ENCODE peak calls at places on chromosomes 6 and 20, in four cellular contexts. Q is HEK293T, B is GM12878, F is K562. U is an unnamed sample.

GRCh38 chr20:49539481-49540231 is 28.3 kb downstream of the PTGIS start:
- DNase-seq in Q (no peak), B (no peak), F (no peak), U (no peak)

GRCh38 chr6:11143394-11144371 is 32.2 kb upstream of the ERVFRD-1 start:
- DNase-seq in Q (no peak), B (no peak), F (peak), U (peak)

GRCh38 chr20:44544178-44544719 is 22.4 kb upstream of the SERINC3 start:
- DNase-seq in Q (no peak), B (no peak), F (peak), U (no peak)

GRCh38 chr6:110188791-110189190 is 8.6 kb downstream of the CDC40 start:
- DNase-seq in Q (no peak), B (no peak), F (no peak), U (no peak)

GRCh38 chr6:35080821-35081425 is 60.2 kb downstream of the TCP11 start:
- DNase-seq in Q (no peak), B (no peak), F (no peak), U (no peak)

GRCh38 chr6:110561708-110562107 is 85.3 kb upstream of the SLC22A16 start:
- DNase-seq in Q (no peak), B (no peak), F (no peak), U (no peak)

GRCh38 chr6:20542927-20543602 is 8.8 kb downstream of the CDKAL1 start:
- DNase-seq in Q (no peak), B (peak), F (no peak), U (peak)

GRCh38 chr6:157912326-157912725 is 69.3 kb upstream of the SYNJ2 start:
- DNase-seq in Q (no peak), B (no peak), F (no peak), U (no peak)

GRCh38 chr6:30325873-30326445 is 768 bp upstream of the TRIM39 start:
- DNase-seq in Q (peak), B (peak), F (no peak), U (no peak)

GRCh38 chr20:10524034-10524476 is 89.0 kb downstream of the SLX4IP start:
- DNase-seq in Q (no peak), B (no peak), F (no peak), U (no peak)

GRCh38 chr6:15322781-15323536 is 77.1 kb downstream of the JARID2 start:
- DNase-seq in Q (no peak), B (no peak), F (no peak), U (no peak)

GRCh38 chr20:38804682-38805501 is 605 bp upstream of the PPP1R16B start:
- DNase-seq in Q (no peak), B (peak), F (peak), U (no peak)

GRCh38 chr6:158837684-158838625 is 18.8 kb upstream of the EZR start:
- DNase-seq in Q (no peak), B (no peak), F (no peak), U (no peak)

GRCh38 chr6:17703256-17703694 is 3.5 kb downstream of the NUP153 start:
- DNase-seq in Q (no peak), B (no peak), F (peak), U (peak)

GRCh38 chr20:61306935-61307475 is 54.9 kb downstream of the CDH4 start:
- DNase-seq in Q (no peak), B (no peak), F (no peak), U (no peak)

GRCh38 chr20:3802524-3803239 is 6.6 kb downstream of the CDC25B start:
- DNase-seq in Q (no peak), B (no peak), F (no peak), U (no peak)

GRCh38 chr6:149031545-149032317 is 284.9 kb downstream of the UST start:
- DNase-seq in Q (no peak), B (no peak), F (no peak), U (peak)

GRCh38 chr6:33761922-33762629 is 15.4 kb upstream of the IP6K3 start:
- DNase-seq in Q (peak), B (no peak), F (peak), U (peak)

GRCh38 chr6:148203281-148203925 is 139.2 kb upstream of the SASH1 start:
- DNase-seq in Q (no peak), B (no peak), F (no peak), U (no peak)

GRCh38 chr6:17886891-17887290 is 100.5 kb downstream of the KIF13A start:
- DNase-seq in Q (no peak), B (no peak), F (no peak), U (no peak)

GRCh38 chr6:143158113-143158581 is 97.5 kb downstream of the AIG1 start:
- DNase-seq in Q (no peak), B (no peak), F (no peak), U (no peak)

GRCh38 chr6:11021003-11021402 is 23.1 kb downstream of the ELOVL2 start:
- DNase-seq in Q (no peak), B (no peak), F (no peak), U (no peak)

GRCh38 chr20:33125983-33126382 is 42.0 kb upstream of the BPIFA2 start:
- DNase-seq in Q (no peak), B (no peak), F (no peak), U (peak)
- TF ChIP-seq TARDBP in Q (no peak), B (no peak), F (no peak), U (no peak)

GRCh38 chr6:3701631-3702030 is 49.9 kb downstream of the PXDC1 start:
- DNase-seq in Q (no peak), B (no peak), F (no peak), U (no peak)
- TF ChIP-seq TARDBP in Q (no peak), B (no peak), F (no peak), U (no peak)

DNA sequence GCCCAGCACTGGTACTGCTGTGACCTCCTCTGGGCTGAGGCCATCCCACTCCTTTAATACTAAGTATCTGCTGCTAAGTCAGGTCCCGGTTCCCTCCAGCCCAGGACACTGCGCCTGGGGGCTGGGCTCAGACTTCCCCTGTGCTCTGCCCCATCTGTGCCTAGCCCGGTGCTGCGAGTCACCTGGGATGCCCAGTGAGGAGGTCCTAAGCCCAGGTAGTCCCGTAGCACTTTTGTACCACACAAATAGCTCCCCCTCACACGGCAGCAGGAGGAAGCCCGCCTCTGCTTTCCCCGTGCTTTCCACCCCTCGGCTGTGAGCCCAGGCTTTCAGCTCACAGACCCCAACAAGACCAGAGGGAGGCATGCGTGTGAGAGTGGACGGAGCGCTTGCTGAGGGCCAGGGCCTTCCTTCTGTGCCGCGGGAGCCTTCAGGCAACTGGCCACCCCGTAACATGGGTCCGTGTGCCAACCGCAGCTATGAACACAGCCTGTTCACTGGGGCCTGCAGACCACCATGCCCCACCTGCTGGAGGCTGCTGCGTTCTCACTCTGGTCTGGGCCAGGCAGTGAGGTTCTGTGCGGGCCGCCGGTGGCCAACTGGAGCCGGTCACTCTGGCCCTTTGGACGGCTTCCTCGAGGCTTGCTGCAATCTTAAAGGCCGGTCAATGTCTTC is 79.9 kb upstream of the MPC1 start:
- DNase-seq in Q (no peak), B (no peak), F (no peak), U (no peak)
- TF ChIP-seq TARDBP in Q (no peak), B (no peak), F (no peak), U (no peak)

DNA sequence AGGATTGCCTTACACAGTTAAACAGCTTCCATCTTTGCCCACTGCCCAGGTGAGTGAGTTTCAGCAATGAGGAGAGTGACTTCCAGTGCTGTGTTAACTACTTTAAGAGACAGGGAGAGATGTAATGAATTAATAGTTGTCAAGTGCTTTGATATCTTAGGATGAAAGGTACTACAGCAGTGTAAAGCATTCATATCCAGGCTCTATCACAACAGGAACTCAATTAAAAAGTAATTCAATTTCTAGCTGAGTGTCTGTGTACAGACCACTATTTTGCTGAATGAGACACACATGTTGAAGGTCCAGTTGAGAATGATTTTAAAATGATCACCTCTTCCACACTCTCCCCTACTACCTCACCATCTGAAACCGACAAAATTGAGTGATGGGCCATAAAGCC is 70.7 kb upstream of the BEND3 start:
- DNase-seq in Q (no peak), B (no peak), F (no peak), U (no peak)
- TF ChIP-seq TARDBP in Q (no peak), B (no peak), F (no peak), U (no peak)

DNA sequence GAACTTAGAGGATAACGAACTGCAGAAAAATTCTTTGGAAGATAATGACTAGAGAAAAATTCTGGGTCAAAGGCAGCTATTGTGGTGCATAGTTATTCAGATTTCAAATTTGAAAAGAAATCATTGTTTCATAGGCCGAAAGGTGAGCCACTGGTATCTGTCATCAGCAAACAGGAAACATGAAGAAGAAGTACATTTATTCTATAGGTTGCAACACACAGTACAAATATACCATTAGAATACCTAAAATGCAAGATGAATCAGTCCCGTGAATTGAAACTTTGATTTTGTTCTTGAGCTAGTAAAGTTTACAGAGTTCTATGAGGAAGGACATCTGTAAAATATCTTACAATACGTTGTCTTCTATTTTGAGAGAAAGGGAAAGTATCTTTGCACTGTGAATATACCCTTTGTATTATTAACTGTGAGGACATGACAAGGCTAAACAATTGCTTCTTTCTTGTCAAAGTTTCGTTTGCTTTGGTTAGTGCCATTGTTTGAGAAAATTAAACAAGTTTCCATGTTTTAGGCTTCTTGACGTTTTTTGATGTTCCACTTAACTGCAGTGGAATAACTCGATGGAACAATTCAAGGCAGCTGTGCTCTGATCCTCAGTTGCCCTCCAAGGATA is 84.7 kb downstream of the HDGFL1 start:
- DNase-seq in Q (no peak), B (no peak), F (no peak), U (peak)
- TF ChIP-seq TARDBP in Q (no peak), B (no peak), F (no peak), U (no peak)

U was measured in HepG2.